ENCODE peak calls at places on chromosomes 7 and 10, in nine cellular contexts. One of them, this sample, is unnamed.

GRCh38 chr10:34696423-34696822 is 118.7 kb downstream of the PARD3 start:
- DNase-seq in LoVo: peak; percentile 42
- DNase-seq in DMS 273 treated with DMSO at 0.1 percent for 48 hours: no peak
- DNase-seq in GM12865: no peak
- DNase-seq in HAP-1: no peak
- DNase-seq in body of pancreas: no peak
- DNase-seq in iris pigment epithelial cell: peak; percentile 84
- DNase-seq in NCI-H1092: no peak
- DNase-seq in SJCRH30: no peak
- DNase-seq in this sample: no peak

GRCh38 chr10:131786756-131787605 is 113.8 kb upstream of the PPP2R2D start:
- DNase-seq in LoVo: peak; percentile 29
- DNase-seq in DMS 273 treated with DMSO at 0.1 percent for 48 hours: no peak
- DNase-seq in GM12865: peak; percentile 37
- DNase-seq in HAP-1: peak; percentile 64
- DNase-seq in body of pancreas: peak; percentile 54
- DNase-seq in iris pigment epithelial cell: peak; percentile 47
- DNase-seq in NCI-H1092: no peak
- DNase-seq in SJCRH30: peak; percentile 4
- DNase-seq in this sample: no peak

GRCh38 chr7:150983893-150984368 is 5.8 kb upstream of the KCNH2 start:
- DNase-seq in LoVo: peak; percentile 50
- DNase-seq in DMS 273 treated with DMSO at 0.1 percent for 48 hours: no peak
- DNase-seq in GM12865: peak; percentile 30
- DNase-seq in HAP-1: peak; percentile 65
- DNase-seq in body of pancreas: peak; percentile 31
- DNase-seq in iris pigment epithelial cell: peak; percentile 22
- DNase-seq in NCI-H1092: no peak
- DNase-seq in SJCRH30: no peak
- DNase-seq in this sample: no peak

GRCh38 chr7:102451371-102452054 is 13.2 kb downstream of the ALKBH4 start:
- DNase-seq in LoVo: no peak
- DNase-seq in DMS 273 treated with DMSO at 0.1 percent for 48 hours: no peak
- DNase-seq in GM12865: no peak
- DNase-seq in HAP-1: no peak
- DNase-seq in body of pancreas: no peak
- DNase-seq in iris pigment epithelial cell: no peak
- DNase-seq in NCI-H1092: no peak
- DNase-seq in SJCRH30: peak; percentile 87
- DNase-seq in this sample: no peak

GRCh38 chr10:77873558-77874380 is 52.8 kb downstream of the DLG5 start:
- DNase-seq in LoVo: peak; percentile 77
- DNase-seq in DMS 273 treated with DMSO at 0.1 percent for 48 hours: no peak
- DNase-seq in GM12865: peak; percentile 90
- DNase-seq in HAP-1: no peak
- DNase-seq in body of pancreas: peak; percentile 41
- DNase-seq in iris pigment epithelial cell: peak; percentile 73
- DNase-seq in NCI-H1092: no peak
- DNase-seq in SJCRH30: no peak
- DNase-seq in this sample: no peak

GRCh38 chr10:120950103-120950561 is 99.0 kb downstream of the WDR11 start:
- DNase-seq in LoVo: no peak
- DNase-seq in DMS 273 treated with DMSO at 0.1 percent for 48 hours: no peak
- DNase-seq in GM12865: no peak
- DNase-seq in HAP-1: peak; percentile 68
- DNase-seq in body of pancreas: no peak
- DNase-seq in iris pigment epithelial cell: peak; percentile 10
- DNase-seq in NCI-H1092: no peak
- DNase-seq in SJCRH30: no peak
- DNase-seq in this sample: no peak

GRCh38 chr10:98295907-98296306 is 27.9 kb upstream of the LOXL4 start:
- DNase-seq in LoVo: no peak
- DNase-seq in DMS 273 treated with DMSO at 0.1 percent for 48 hours: peak; percentile 70
- DNase-seq in GM12865: no peak
- DNase-seq in HAP-1: no peak
- DNase-seq in body of pancreas: no peak
- DNase-seq in iris pigment epithelial cell: peak; percentile 53
- DNase-seq in NCI-H1092: no peak
- DNase-seq in SJCRH30: no peak
- DNase-seq in this sample: no peak

GRCh38 chr7:114832906-114833595 is 88.8 kb upstream of the MDFIC start:
- DNase-seq in LoVo: no peak
- DNase-seq in DMS 273 treated with DMSO at 0.1 percent for 48 hours: no peak
- DNase-seq in GM12865: peak; percentile 72
- DNase-seq in HAP-1: no peak
- DNase-seq in body of pancreas: no peak
- DNase-seq in iris pigment epithelial cell: no peak
- DNase-seq in NCI-H1092: no peak
- DNase-seq in SJCRH30: no peak
- DNase-seq in this sample: no peak

GRCh38 chr7:1942704-1943294 is 272.7 kb downstream of the ELFN1 start:
- DNase-seq in LoVo: no peak
- DNase-seq in DMS 273 treated with DMSO at 0.1 percent for 48 hours: no peak
- DNase-seq in GM12865: no peak
- DNase-seq in HAP-1: peak; percentile 71
- DNase-seq in body of pancreas: no peak
- DNase-seq in iris pigment epithelial cell: no peak
- DNase-seq in NCI-H1092: no peak
- DNase-seq in SJCRH30: no peak
- DNase-seq in this sample: no peak

GRCh38 chr10:44925224-44925623 is 14.1 kb downstream of the TMEM72 start:
- DNase-seq in LoVo: no peak
- DNase-seq in DMS 273 treated with DMSO at 0.1 percent for 48 hours: no peak
- DNase-seq in GM12865: peak; percentile 37
- DNase-seq in HAP-1: peak; percentile 39
- DNase-seq in body of pancreas: no peak
- DNase-seq in iris pigment epithelial cell: no peak
- DNase-seq in NCI-H1092: no peak
- DNase-seq in SJCRH30: peak; percentile 51
- DNase-seq in this sample: no peak

GRCh38 chr7:22842383-22842903 is 19.8 kb upstream of the TOMM7 start:
- DNase-seq in LoVo: no peak
- DNase-seq in DMS 273 treated with DMSO at 0.1 percent for 48 hours: no peak
- DNase-seq in GM12865: no peak
- DNase-seq in HAP-1: peak; percentile 66
- DNase-seq in body of pancreas: no peak
- DNase-seq in iris pigment epithelial cell: no peak
- DNase-seq in NCI-H1092: no peak
- DNase-seq in SJCRH30: peak; percentile 13
- DNase-seq in this sample: no peak

GRCh38 chr7:4882169-4882741 is 1.3 kb downstream of the RADIL start:
- DNase-seq in LoVo: no peak
- DNase-seq in DMS 273 treated with DMSO at 0.1 percent for 48 hours: no peak
- DNase-seq in GM12865: no peak
- DNase-seq in HAP-1: peak; percentile 74
- DNase-seq in body of pancreas: peak; percentile 18
- DNase-seq in iris pigment epithelial cell: peak; percentile 65
- DNase-seq in NCI-H1092: no peak
- DNase-seq in SJCRH30: no peak
- DNase-seq in this sample: peak; percentile 41